ENCODE peak calls at places on chromosomes 6 and 20, in eight cellular contexts. One of them, this sample, is unnamed.
A peak's percentile ranks its signal among the peaks of the same experiment; 100 is the strongest.

GRCh38 chr6:21595265-21595950 is 1.9 kb downstream of the SOX4 start:
- DNase-seq in uterus: peak; percentile 51
- DNase-seq in breast epithelium: peak; percentile 48
- DNase-seq in stomach: peak; percentile 56
- DNase-seq in body of pancreas: peak; percentile 46
- DNase-seq in tibial nerve: peak; percentile 18
- DNase-seq in transverse colon: peak; percentile 45
- DNase-seq in suprapubic skin: no peak
- DNase-seq in this sample: no peak

GRCh38 chr6:91412532-91412931 is 825.7 kb upstream of the MAP3K7 start:
- DNase-seq in uterus: no peak
- DNase-seq in breast epithelium: no peak
- DNase-seq in stomach: no peak
- DNase-seq in body of pancreas: no peak
- DNase-seq in tibial nerve: no peak
- DNase-seq in transverse colon: no peak
- DNase-seq in suprapubic skin: no peak
- DNase-seq in this sample: no peak

GRCh38 chr6:141421378-141421777 is 711.3 kb upstream of the GJE1 start:
- DNase-seq in uterus: no peak
- DNase-seq in breast epithelium: no peak
- DNase-seq in stomach: no peak
- DNase-seq in body of pancreas: no peak
- DNase-seq in tibial nerve: no peak
- DNase-seq in transverse colon: no peak
- DNase-seq in suprapubic skin: no peak
- DNase-seq in this sample: no peak

GRCh38 chr6:138106665-138107077 is 548 bp downstream of the PERP start:
- DNase-seq in uterus: no peak
- DNase-seq in breast epithelium: no peak
- DNase-seq in stomach: no peak
- DNase-seq in body of pancreas: no peak
- DNase-seq in tibial nerve: no peak
- DNase-seq in transverse colon: no peak
- DNase-seq in suprapubic skin: no peak
- DNase-seq in this sample: no peak

GRCh38 chr20:58824843-58825242 is 25.9 kb downstream of the GNAS-AS1 start:
- DNase-seq in uterus: no peak
- DNase-seq in breast epithelium: no peak
- DNase-seq in stomach: no peak
- DNase-seq in body of pancreas: no peak
- DNase-seq in tibial nerve: no peak
- DNase-seq in transverse colon: no peak
- DNase-seq in suprapubic skin: no peak
- DNase-seq in this sample: no peak

GRCh38 chr6:99390896-99391295 is 3.1 kb downstream of the COQ3 start:
- DNase-seq in uterus: no peak
- DNase-seq in breast epithelium: no peak
- DNase-seq in stomach: no peak
- DNase-seq in body of pancreas: no peak
- DNase-seq in tibial nerve: no peak
- DNase-seq in transverse colon: no peak
- DNase-seq in suprapubic skin: no peak
- DNase-seq in this sample: no peak

GRCh38 chr6:136742125-136742524 is 50.2 kb downstream of the MAP3K5 start:
- DNase-seq in uterus: no peak
- DNase-seq in breast epithelium: no peak
- DNase-seq in stomach: no peak
- DNase-seq in body of pancreas: no peak
- DNase-seq in tibial nerve: no peak
- DNase-seq in transverse colon: no peak
- DNase-seq in suprapubic skin: no peak
- DNase-seq in this sample: no peak

GRCh38 chr20:23596856-23597255 is 8.9 kb downstream of the CST9 start:
- DNase-seq in uterus: no peak
- DNase-seq in breast epithelium: no peak
- DNase-seq in stomach: no peak
- DNase-seq in body of pancreas: no peak
- DNase-seq in tibial nerve: no peak
- DNase-seq in transverse colon: no peak
- DNase-seq in suprapubic skin: no peak
- DNase-seq in this sample: no peak

GRCh38 chr20:25318471-25319240 is 70.8 kb downstream of the PYGB start:
- DNase-seq in uterus: peak; percentile 11
- DNase-seq in breast epithelium: no peak
- DNase-seq in stomach: peak; percentile 27
- DNase-seq in body of pancreas: peak; percentile 58
- DNase-seq in tibial nerve: no peak
- DNase-seq in transverse colon: no peak
- DNase-seq in suprapubic skin: no peak
- DNase-seq in this sample: no peak

GRCh38 chr6:23728707-23729106 is 397.3 kb upstream of the NRSN1 start:
- DNase-seq in uterus: no peak
- DNase-seq in breast epithelium: no peak
- DNase-seq in stomach: peak; percentile 57
- DNase-seq in body of pancreas: no peak
- DNase-seq in tibial nerve: no peak
- DNase-seq in transverse colon: peak; percentile 7
- DNase-seq in suprapubic skin: no peak
- DNase-seq in this sample: no peak

GRCh38 chr20:63056236-63057132 is 49.7 kb upstream of the BHLHE23 start:
- DNase-seq in uterus: no peak
- DNase-seq in breast epithelium: no peak
- DNase-seq in stomach: peak; percentile 42
- DNase-seq in body of pancreas: peak; percentile 9
- DNase-seq in tibial nerve: no peak
- DNase-seq in transverse colon: peak; percentile 24
- DNase-seq in suprapubic skin: peak; percentile 75
- DNase-seq in this sample: peak; percentile 29

DNA sequence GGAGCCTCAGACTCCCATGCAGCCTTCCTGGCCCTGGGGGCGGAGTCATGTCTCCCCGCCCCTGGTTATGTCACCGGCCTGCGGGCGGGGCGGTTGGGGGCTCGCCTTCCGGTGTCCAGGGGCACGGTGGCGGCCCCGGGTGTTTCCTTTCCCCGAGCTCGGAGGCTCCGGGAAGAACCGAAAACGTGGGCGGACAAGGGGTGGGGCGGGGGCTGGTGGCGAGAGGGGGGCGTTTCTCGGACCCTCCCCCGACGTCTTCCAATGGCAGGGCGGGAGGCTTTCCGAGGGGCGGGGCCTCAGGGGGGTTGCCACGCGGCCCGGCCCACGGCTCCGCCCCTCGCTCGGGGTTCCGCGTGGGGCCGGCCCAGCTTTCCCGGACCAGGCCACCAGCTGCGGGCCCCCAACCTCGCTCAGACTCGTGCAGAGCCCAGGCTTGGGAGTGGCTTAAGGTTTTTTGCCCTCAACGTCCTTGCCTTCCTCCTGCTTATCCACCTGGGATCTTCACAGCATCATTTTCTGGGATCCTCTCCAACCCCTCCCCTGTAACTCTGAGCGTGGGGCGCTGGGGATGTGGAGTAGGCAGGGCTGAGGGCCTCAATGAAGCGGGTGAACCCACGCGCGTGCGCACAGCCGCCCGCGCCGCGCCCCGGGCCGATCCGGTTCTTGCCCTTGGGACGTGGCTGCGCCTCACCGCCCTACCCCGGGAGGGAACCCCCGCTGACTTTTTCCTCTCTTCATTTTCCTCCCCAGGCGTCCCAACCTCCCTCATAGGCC is 2.1 kb upstream of the NRN1 start:
- DNase-seq in uterus: peak; percentile 44
- DNase-seq in breast epithelium: no peak
- DNase-seq in stomach: peak; percentile 40
- DNase-seq in body of pancreas: peak; percentile 82
- DNase-seq in tibial nerve: peak; percentile 68
- DNase-seq in transverse colon: peak; percentile 66
- DNase-seq in suprapubic skin: no peak
- DNase-seq in this sample: peak; percentile 88
- H3K27ac ChIP-seq in uterus: peak overlapping the region; percentile 50
- H3K27ac ChIP-seq in breast epithelium: peak overlapping the region; percentile 85
- H3K27ac ChIP-seq in stomach: peak overlapping the region; percentile 70
- H3K27ac ChIP-seq in body of pancreas: no peak overlapping the region
- H3K27ac ChIP-seq in tibial nerve: peak overlapping the region; percentile 95
- H3K27ac ChIP-seq in transverse colon: peak overlapping the region; percentile 60
- H3K27ac ChIP-seq in suprapubic skin: peak overlapping the region; percentile 78
- H3K27ac ChIP-seq in this sample: peak overlapping the region; percentile 44

GRCh38 chr6:116369540-116370327 is 1.0 kb upstream of the DSE start:
- DNase-seq in uterus: no peak
- DNase-seq in breast epithelium: no peak
- DNase-seq in stomach: no peak
- DNase-seq in body of pancreas: no peak
- DNase-seq in tibial nerve: no peak
- DNase-seq in transverse colon: no peak
- DNase-seq in suprapubic skin: no peak
- DNase-seq in this sample: no peak
- TF ChIP-seq POLR2A in uterus: no peak
- TF ChIP-seq POLR2A in breast epithelium: no peak
- TF ChIP-seq POLR2A in stomach: no peak
- TF ChIP-seq POLR2A in body of pancreas: no peak
- TF ChIP-seq POLR2A in tibial nerve: no peak
- TF ChIP-seq POLR2A in transverse colon: no peak
- TF ChIP-seq POLR2A in suprapubic skin: no peak
- TF ChIP-seq POLR2A in this sample: no peak

GRCh38 chr6:132118144-132118543 is 167.0 kb upstream of the CCN2 start:
- DNase-seq in uterus: no peak
- DNase-seq in breast epithelium: no peak
- DNase-seq in stomach: no peak
- DNase-seq in body of pancreas: no peak
- DNase-seq in tibial nerve: no peak
- DNase-seq in transverse colon: no peak
- DNase-seq in suprapubic skin: no peak
- DNase-seq in this sample: no peak
- H3K4me3 ChIP-seq in uterus: no peak overlapping the region
- H3K4me3 ChIP-seq in breast epithelium: no peak overlapping the region
- H3K4me3 ChIP-seq in stomach: no peak overlapping the region
- H3K4me3 ChIP-seq in body of pancreas: no peak overlapping the region
- H3K4me3 ChIP-seq in tibial nerve: no peak overlapping the region
- H3K4me3 ChIP-seq in transverse colon: no peak overlapping the region
- H3K4me3 ChIP-seq in suprapubic skin: no peak overlapping the region
- H3K4me3 ChIP-seq in this sample: no peak overlapping the region

DNA sequence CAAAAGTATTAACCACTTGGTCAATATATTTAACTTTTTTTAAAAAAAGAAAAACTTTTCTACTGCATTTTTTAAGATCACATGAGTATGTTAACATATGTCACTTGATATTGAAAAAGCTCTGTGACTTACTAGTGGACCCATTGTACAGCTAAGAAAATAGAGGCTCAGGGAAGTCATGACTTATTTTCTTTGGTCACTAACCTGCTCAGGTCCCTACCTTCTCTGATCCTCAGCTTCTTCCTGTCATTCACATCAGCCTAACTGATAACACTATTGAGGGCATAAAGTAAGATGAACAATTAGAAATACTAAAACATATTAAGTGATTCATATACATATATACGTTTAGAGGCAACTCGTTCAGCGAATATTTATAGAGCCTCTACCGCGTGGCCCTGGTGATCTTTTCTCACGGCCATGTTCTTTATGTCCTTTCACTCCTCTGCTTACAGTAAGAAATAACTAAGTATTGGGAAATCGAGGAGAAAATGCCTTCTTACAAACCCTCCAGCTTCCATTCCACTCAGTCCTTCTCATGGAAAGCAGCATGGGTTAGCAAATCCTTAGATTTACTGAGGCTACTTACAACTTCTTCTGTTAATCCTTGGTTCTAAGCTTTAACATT is 19.6 kb downstream of the AGPAT4 start:
- DNase-seq in uterus: no peak
- DNase-seq in breast epithelium: no peak
- DNase-seq in stomach: no peak
- DNase-seq in body of pancreas: no peak
- DNase-seq in tibial nerve: no peak
- DNase-seq in transverse colon: no peak
- DNase-seq in suprapubic skin: no peak
- DNase-seq in this sample: no peak
- H3K27ac ChIP-seq in uterus: no peak overlapping the region
- H3K27ac ChIP-seq in breast epithelium: no peak overlapping the region
- H3K27ac ChIP-seq in stomach: peak overlapping the region; percentile 35
- H3K27ac ChIP-seq in body of pancreas: no peak overlapping the region
- H3K27ac ChIP-seq in tibial nerve: no peak overlapping the region
- H3K27ac ChIP-seq in transverse colon: peak overlapping the region; percentile 54
- H3K27ac ChIP-seq in suprapubic skin: no peak overlapping the region
- H3K27ac ChIP-seq in this sample: no peak overlapping the region

DNA sequence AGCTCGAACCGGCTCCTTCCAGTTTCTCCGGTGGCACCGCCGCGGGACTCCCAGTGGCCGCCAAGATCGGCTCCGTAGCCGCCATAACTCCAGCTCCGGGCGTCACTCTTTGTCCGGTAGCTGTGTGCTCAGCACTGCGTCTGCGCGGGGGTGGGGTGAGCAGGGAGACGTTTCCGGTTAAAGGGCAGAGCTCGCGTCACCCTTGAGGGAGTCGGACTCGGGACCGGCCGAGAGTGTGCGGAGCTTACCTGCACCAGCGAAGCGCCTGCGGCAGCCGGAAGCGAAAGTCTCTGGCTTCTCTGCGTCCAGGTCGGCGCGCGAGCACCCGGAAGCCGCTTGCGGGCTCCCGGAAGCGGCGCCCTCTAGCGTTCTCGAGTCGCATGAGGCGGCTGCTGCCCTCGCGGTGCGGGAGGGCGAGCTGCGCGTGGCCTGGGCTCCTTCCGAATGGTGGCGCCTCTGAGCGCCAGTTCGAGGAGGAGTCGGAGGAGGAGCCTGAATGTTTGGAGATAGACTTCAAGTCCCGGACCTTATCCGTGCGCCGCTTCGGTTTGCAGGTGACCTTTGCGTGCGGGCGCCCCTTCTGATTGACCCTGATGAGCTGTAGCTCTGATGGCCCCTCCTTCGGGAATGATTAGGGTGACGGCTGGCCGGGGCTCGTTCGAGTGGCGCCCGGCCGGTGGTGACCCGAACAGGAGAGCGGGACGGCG is at the start of gene SCAND1:
- DNase-seq in uterus: peak; percentile 96
- DNase-seq in breast epithelium: peak; percentile 96
- DNase-seq in stomach: peak; percentile 96
- DNase-seq in body of pancreas: peak; percentile 98
- DNase-seq in tibial nerve: peak; percentile 85
- DNase-seq in transverse colon: peak; percentile 96
- DNase-seq in suprapubic skin: peak; percentile 96
- DNase-seq in this sample: peak; percentile 96
- TF ChIP-seq POLR2A in uterus: peak; percentile 72
- TF ChIP-seq POLR2A in breast epithelium: peak; percentile 57
- TF ChIP-seq POLR2A in stomach: peak; percentile 60
- TF ChIP-seq POLR2A in body of pancreas: peak; percentile 98
- TF ChIP-seq POLR2A in tibial nerve: peak; percentile 70
- TF ChIP-seq POLR2A in transverse colon: peak; percentile 96
- TF ChIP-seq POLR2A in suprapubic skin: peak; percentile 60
- TF ChIP-seq POLR2A in this sample: peak; percentile 89